ENCODE peak calls at places on chromosomes 16 and 17, in four cellular contexts. W is IMR-90, F is mesendoderm, Z is H1. R is an unnamed sample.

GRCh38 chr16:85309656-85310587 is 197.7 kb upstream of the CIBAR2 start:
- DNase-seq in Z (no peak), W (no peak), F (peak; percentile 62), R (peak; percentile 61)

GRCh38 chr16:28106467-28106866 is 43.0 kb upstream of the GSG1L start:
- DNase-seq in F (no peak), W (no peak), Z (no peak), R (no peak)

GRCh38 chr17:46262271-46262670 is 32.7 kb upstream of the LRRC37A start:
- DNase-seq in F (no peak), Z (no peak), W (no peak), R (peak; percentile 34)

GRCh38 chr17:9729034-9729650 is 62.2 kb downstream of the DHRS7C start:
- DNase-seq in Z (no peak), W (peak; percentile 45), F (peak; percentile 65), R (no peak)

GRCh38 chr16:67162439-67163163 is 1.9 kb upstream of the HSF4 start:
- DNase-seq in Z (no peak), W (no peak), F (peak; percentile 26), R (no peak)

GRCh38 chr17:2547176-2547575 is 35.5 kb upstream of the METTL16 start:
- DNase-seq in Z (no peak), F (no peak), W (peak; percentile 7), R (no peak)

GRCh38 chr17:27414271-27414670 is 42.0 kb upstream of the KSR1 start:
- DNase-seq in Z (no peak), W (peak; percentile 21), F (no peak), R (no peak)

GRCh38 chr17:54979657-54980056 is 11.1 kb downstream of the STXBP4 start:
- DNase-seq in F (no peak), W (no peak), Z (no peak), R (no peak)

GRCh38 chr17:1480747-1481465 is 11.6 kb downstream of the MYO1C start:
- DNase-seq in W (peak; percentile 74), F (no peak), Z (no peak), R (no peak)

GRCh38 chr17:80086616-80087015 is 14.8 kb upstream of the GAA start:
- DNase-seq in W (no peak), F (no peak), Z (no peak), R (no peak)

GRCh38 chr16:48919791-48920190 is 309.8 kb upstream of the N4BP1 start:
- DNase-seq in Z (no peak), W (no peak), F (no peak), R (no peak)
- H3K56ac ChIP-seq in Z (no peak overlapping the region), W (no peak overlapping the region), F (no peak overlapping the region), R (no peak overlapping the region)

GRCh38 chr16:86662740-86663139 is 84.4 kb downstream of the FOXL1 start:
- DNase-seq in Z (no peak), W (no peak), F (no peak), R (no peak)
- H3K27ac ChIP-seq in Z (no peak overlapping the region), W (no peak overlapping the region), F (no peak overlapping the region), R (no peak overlapping the region)

DNA sequence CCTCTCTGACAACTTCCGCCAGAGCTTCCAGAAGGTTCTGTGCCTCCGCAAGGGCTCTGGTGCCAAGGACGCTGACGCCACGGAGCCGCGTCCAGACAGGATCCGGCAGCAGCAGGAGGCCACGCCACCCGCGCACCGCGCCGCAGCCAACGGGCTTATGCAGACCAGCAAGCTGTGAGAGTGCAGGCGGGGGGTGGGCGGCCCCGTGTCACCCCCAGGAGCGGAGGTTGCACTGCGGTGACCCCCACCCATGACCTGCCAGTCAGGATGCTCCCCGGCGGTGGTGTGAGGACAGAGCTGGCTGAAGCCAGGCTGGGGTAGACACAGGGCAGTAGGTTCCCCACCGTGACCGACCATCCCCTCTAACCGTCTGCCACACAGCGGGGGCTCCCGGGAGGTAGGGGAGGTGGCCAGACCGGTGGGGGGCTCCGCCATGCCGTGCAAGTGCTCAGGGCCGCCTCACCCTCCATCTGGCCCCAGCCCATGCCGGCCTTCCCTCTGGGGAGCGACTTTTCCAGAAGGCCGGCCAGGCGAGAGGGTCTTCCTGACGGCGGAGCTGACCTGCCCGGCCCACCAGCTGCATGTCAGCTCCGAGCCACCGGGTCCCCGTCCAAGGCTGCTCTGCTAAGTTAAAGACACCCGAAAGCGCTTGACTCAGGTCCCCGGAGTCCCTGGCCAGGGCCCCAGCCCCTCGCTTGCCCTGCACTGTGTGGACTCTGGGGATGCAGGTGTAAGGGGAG is 7.4 kb downstream of the SSTR5 start:
- DNase-seq in F (no peak), W (no peak), Z (no peak), R (no peak)
- H2BK120ac ChIP-seq in F (no peak overlapping the region), W (no peak overlapping the region), Z (no peak overlapping the region), R (no peak overlapping the region)

GRCh38 chr16:88380099-88380498 is 2.7 kb upstream of the ZNF469 start:
- DNase-seq in F (no peak), W (no peak), Z (no peak), R (no peak)

GRCh38 chr16:88382491-88383400 is at the start of gene ZNF469:
- DNase-seq in F (no peak), Z (no peak), W (peak; percentile 57), R (no peak)

GRCh38 chr16:88380619-88381018 is 2.1 kb upstream of the ZNF469 start:
- DNase-seq in W (no peak), F (no peak), Z (no peak), R (no peak)

GRCh38 chr16:88383401-88384221 is 852 bp downstream of the ZNF469 start:
- DNase-seq in F (no peak), W (peak; percentile 63), Z (no peak), R (no peak)

GRCh38 chr16:88381820-88382451 is 823 bp upstream of the ZNF469 start:
- DNase-seq in Z (peak; percentile 33), F (no peak), W (no peak), R (peak; percentile 72)
- H3K56ac ChIP-seq in Z (no peak overlapping the region), F (no peak overlapping the region), W (no peak overlapping the region), R (no peak overlapping the region)

GRCh38 chr16:9097266-9098219 is 6.1 kb downstream of the HAPSTR1 start:
- DNase-seq in W (no peak), F (no peak), Z (no peak), R (no peak)
- H3K27ac ChIP-seq in W (no peak overlapping the region), F (no peak overlapping the region), Z (no peak overlapping the region), R (no peak overlapping the region)

GRCh38 chr16:68737046-68737729 is at the start of gene CDH1:
- DNase-seq in F (peak; percentile 92), Z (peak; percentile 86), W (no peak), R (peak; percentile 98)
- H2BK120ac ChIP-seq in F (no peak within 1 kb of the TSS), Z (no peak within 1 kb of the TSS), W (no peak within 1 kb of the TSS), R (no peak within 1 kb of the TSS)